ENCODE peak calls at places on chromosomes 11 and 22, in ten cellular contexts. R is A549, B is tibial artery, S is testis, U is heart left ventricle, D is Panc1, M is hepatocyte, L is IMR-90, P is uterus, Z is tibial nerve. J is an unnamed sample. For H3K4me1, the result is how much of the 10 kb centered on the place peaks cover.

GRCh38 chr11:2558861-2559526 is 114.2 kb downstream of the KCNQ1 start:
- DNase-seq in R (no peak), B (no peak), S (no peak), U (peak), D (no peak), M (no peak), L (no peak), P (no peak), Z (no peak), J (peak)

GRCh38 chr11:125513705-125514265 is 17.7 kb upstream of the FEZ1 start:
- DNase-seq in R (no peak), B (no peak), S (no peak), U (no peak), D (no peak), M (no peak), L (no peak), P (no peak), Z (no peak), J (no peak)

GRCh38 chr11:115606223-115607220 is 102.3 kb upstream of the CADM1 start:
- DNase-seq in R (no peak), B (no peak), S (peak), U (peak), D (no peak), M (peak), L (peak), P (peak), Z (no peak), J (no peak)

GRCh38 chr11:26276798-26277424 is 55.0 kb upstream of the ANO3 start:
- DNase-seq in R (peak), B (peak), S (peak), U (peak), D (peak), M (peak), L (peak), P (peak), Z (peak), J (no peak)

GRCh38 chr11:66951135-66951534 is 7.0 kb downstream of the PC start:
- DNase-seq in R (no peak), B (no peak), S (no peak), U (no peak), D (no peak), M (no peak), L (no peak), P (no peak), Z (no peak), J (no peak)

GRCh38 chr22:42475122-42475521 is 42.9 kb upstream of the NFAM1 start:
- DNase-seq in R (no peak), B (no peak), S (no peak), U (no peak), D (no peak), M (no peak), L (no peak), P (no peak), Z (no peak), J (no peak)

GRCh38 chr22:36384766-36385400 is 2.9 kb downstream of the MYH9 start:
- DNase-seq in R (no peak), B (no peak), S (no peak), U (no peak), D (no peak), M (no peak), L (no peak), P (peak), Z (no peak), J (no peak)

GRCh38 chr22:29142116-29142515 is 63.6 kb upstream of the EMID1 start:
- DNase-seq in R (no peak), B (no peak), S (no peak), U (no peak), D (no peak), M (no peak), L (no peak), P (no peak), Z (no peak), J (no peak)

GRCh38 chr11:82680252-82680651 is 53.4 kb downstream of the FAM181B start:
- DNase-seq in R (no peak), B (no peak), S (no peak), U (no peak), D (no peak), M (no peak), L (no peak), P (no peak), Z (no peak), J (peak)

GRCh38 chr11:70270877-70271634 is 566 bp downstream of the PPFIA1 start:
- DNase-seq in R (no peak), B (no peak), S (peak), U (peak), D (no peak), M (peak), L (peak), P (no peak), Z (no peak), J (peak)

GRCh38 chr11:133927690-133928627 is 28.8 kb downstream of the IGSF9B start:
- DNase-seq in R (peak), B (peak), S (peak), U (peak), D (peak), M (peak), L (peak), P (peak), Z (peak), J (peak)

GRCh38 chr11:47003180-47003877 is 66.8 kb downstream of the CSTPP1 start:
- DNase-seq in R (no peak), B (no peak), S (no peak), U (peak), D (no peak), M (no peak), L (no peak), P (no peak), Z (no peak), J (no peak)

GRCh38 chr11:75437966-75438659 is 5.1 kb upstream of the KLHL35 start:
- DNase-seq in R (no peak), B (no peak), S (no peak), U (peak), D (no peak), M (no peak), L (no peak), P (no peak), Z (no peak), J (no peak)

GRCh38 chr11:108278546-108278945 is 55.7 kb downstream of the ATM start:
- DNase-seq in R (no peak), B (peak), S (no peak), U (no peak), D (no peak), M (no peak), L (peak), P (no peak), Z (no peak), J (no peak)

GRCh38 chr22:43867839-43868652 is 5.7 kb upstream of the SULT4A1 start:
- DNase-seq in R (peak), B (peak), S (peak), U (peak), D (no peak), M (peak), L (peak), P (no peak), Z (no peak), J (peak)

GRCh38 chr11:10931761-10932700 is 74.2 kb upstream of the ZBED5 start:
- DNase-seq in R (peak), B (peak), S (peak), U (no peak), D (no peak), M (no peak), L (no peak), P (peak), Z (no peak), J (peak)

GRCh38 chr11:100105605-100106358 is 581.3 kb upstream of the ARHGAP42 start:
- DNase-seq in R (no peak), B (no peak), S (no peak), U (no peak), D (no peak), M (no peak), L (no peak), P (no peak), Z (no peak), J (peak)

GRCh38 chr22:39090426-39091064 is 6.5 kb upstream of the APOBEC3H start:
- DNase-seq in R (no peak), B (no peak), S (no peak), U (no peak), D (no peak), M (no peak), L (no peak), P (no peak), Z (no peak), J (peak)

GRCh38 chr11:66072518-66072917 is 2.4 kb downstream of the PACS1 start:
- DNase-seq in R (no peak), B (no peak), S (no peak), U (no peak), D (no peak), M (no peak), L (no peak), P (no peak), Z (no peak), J (no peak)

GRCh38 chr11:24373516-24373915 is 123.3 kb upstream of the LUZP2 start:
- DNase-seq in R (no peak), B (no peak), S (no peak), U (no peak), D (no peak), M (no peak), L (peak), P (no peak), Z (no peak), J (no peak)

GRCh38 chr11:34324466-34324865 is 33.3 kb downstream of the ABTB2 start:
- DNase-seq in R (no peak), B (no peak), S (no peak), U (no peak), D (no peak), M (no peak), L (no peak), P (no peak), Z (no peak), J (no peak)

GRCh38 chr22:22820626-22821025 is 67.0 kb upstream of the IGLL5 start:
- DNase-seq in R (no peak), B (no peak), S (no peak), U (no peak), D (no peak), M (no peak), L (no peak), P (no peak), Z (no peak), J (no peak)

GRCh38 chr22:42868751-42869251 is 11.7 kb upstream of the ARFGAP3 start:
- DNase-seq in R (no peak), B (peak), S (peak), U (peak), D (no peak), M (no peak), L (peak), P (no peak), Z (no peak), J (no peak)

GRCh38 chr22:41922336-41922735 is 4.3 kb downstream of the TNFRSF13C start:
- DNase-seq in R (no peak), B (no peak), S (no peak), U (no peak), D (no peak), M (no peak), L (no peak), P (no peak), Z (no peak), J (no peak)

GRCh38 chr11:117070016-117070415 is 28.2 kb downstream of the SIK3 start:
- DNase-seq in R (no peak), B (no peak), S (no peak), U (no peak), D (no peak), M (no peak), L (peak), P (no peak), Z (no peak), J (no peak)

GRCh38 chr11:17543041-17543440 is 1.2 kb downstream of the USH1C start:
- DNase-seq in R (no peak), B (no peak), S (no peak), U (no peak), D (no peak), M (no peak), L (no peak), P (no peak), Z (no peak), J (peak)

GRCh38 chr22:31929126-31929928 is 15.0 kb upstream of the YWHAH start:
- DNase-seq in R (no peak), B (no peak), S (no peak), U (peak), D (no peak), M (peak), L (peak), P (no peak), Z (no peak), J (no peak)

GRCh38 chr11:120211522-120212258 is 858 bp downstream of the OAF start:
- DNase-seq in R (no peak), B (no peak), S (no peak), U (no peak), D (no peak), M (no peak), L (no peak), P (no peak), Z (no peak), J (peak)

GRCh38 chr11:57566035-57566504 is 1.4 kb downstream of the UBE2L6 start:
- DNase-seq in R (no peak), B (peak), S (peak), U (no peak), D (no peak), M (peak), L (peak), P (peak), Z (no peak), J (no peak)

GRCh38 chr22:49626361-49627216 is 201.1 kb downstream of the BRD1 start:
- DNase-seq in R (no peak), B (no peak), S (no peak), U (peak), D (no peak), M (no peak), L (no peak), P (no peak), Z (no peak), J (no peak)

GRCh38 chr11:64844330-64845124 is at the start of gene CDC42BPG:
- DNase-seq in R (peak), B (peak), S (peak), U (peak), D (no peak), M (peak), L (peak), P (no peak), Z (no peak), J (peak)

DNA sequence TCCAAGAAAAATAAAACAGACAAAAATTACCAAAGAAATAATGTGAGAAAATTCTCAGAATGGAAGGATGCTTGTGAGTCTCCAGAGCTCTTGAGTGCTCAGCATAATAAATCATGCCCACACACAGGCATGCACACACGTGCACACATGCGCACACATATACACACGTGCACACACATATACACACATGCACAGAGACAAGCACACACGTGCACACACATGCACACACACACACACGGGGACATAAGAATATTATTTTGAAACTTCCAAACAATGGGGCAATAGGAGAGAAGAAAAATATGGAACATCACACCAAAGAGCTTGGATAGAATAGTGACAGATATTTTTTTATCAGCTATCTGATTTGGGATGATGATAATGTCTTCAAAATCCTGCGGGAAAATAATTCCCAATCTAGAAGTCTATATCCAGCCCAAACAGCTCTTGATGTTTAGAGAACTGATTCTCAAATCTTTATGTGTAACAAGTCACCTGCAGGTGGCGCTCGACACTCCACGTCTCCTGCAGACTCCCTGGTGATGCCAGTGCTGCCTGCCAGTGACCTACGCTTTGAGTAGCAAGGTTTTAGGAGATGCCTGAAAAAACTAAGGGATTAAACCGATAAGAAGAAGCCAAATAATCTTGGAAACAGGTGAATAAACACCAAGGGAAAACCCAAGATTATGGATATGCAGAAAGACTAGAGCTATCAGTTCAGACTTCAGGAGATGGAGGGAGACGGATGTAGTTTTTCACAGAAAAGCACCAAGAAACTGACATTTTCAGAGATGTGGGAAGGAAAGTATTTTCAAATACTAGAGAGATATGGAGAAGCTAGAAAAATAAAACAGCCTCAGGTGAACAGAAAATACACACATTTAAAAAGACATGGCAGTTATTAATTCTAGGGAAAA is 743.6 kb downstream of the ETS1 start:
- DNase-seq in R (peak), B (peak), S (peak), U (peak), D (peak), M (peak), L (peak), P (peak), Z (peak), J (peak)
- TF ChIP-seq CTCF in R (peak), B (peak), S (peak), U (peak), D (peak), M (peak), L (peak), P (no peak), Z (no peak), J (no peak)

DNA sequence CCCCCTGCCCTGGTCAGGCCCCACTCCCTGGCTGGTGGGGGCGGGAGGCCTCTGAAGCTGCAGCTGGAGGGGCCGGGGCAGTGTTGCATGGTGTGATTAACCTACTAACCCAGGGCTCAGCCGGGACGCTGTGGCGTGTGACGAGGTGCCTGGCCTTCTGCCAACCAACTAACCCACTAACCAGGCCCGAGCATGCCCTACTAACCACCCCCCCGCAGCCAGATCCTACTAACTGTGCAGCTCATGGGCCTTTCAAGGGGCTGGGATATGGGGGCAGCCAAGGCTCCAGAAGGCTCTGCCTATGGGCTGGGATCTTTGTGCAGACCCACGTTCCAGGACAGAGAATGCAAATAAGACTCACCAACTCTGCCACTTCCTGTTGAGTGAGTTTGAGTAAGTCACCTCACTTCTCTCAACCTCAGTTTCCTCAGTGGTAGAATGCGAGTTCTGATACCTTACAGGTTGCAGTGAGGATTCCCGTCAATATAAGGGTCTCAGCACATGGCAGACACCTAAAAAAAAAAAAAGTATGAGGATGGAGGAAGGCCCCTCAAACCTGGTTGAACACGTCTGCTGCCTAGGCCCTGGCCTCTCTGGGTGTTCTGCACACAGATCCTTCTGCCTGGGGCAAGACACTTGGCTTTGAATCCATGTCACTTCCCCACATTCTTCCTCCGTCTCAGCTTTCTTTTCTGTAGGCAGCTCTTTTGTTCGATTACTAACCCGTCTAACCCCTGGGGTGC is 14.1 kb downstream of the MIAT start:
- DNase-seq in R (no peak), B (peak), S (no peak), U (no peak), D (no peak), M (no peak), L (no peak), P (peak), Z (peak), J (peak)
- H3K4me3 ChIP-seq in R (no peak), B (no peak), S (no peak), U (peak), D (no peak), M (no peak), L (no peak), P (no peak), Z (no peak), J (no peak)

GRCh38 chr22:27786253-27786898 is 15.2 kb downstream of the MN1 start:
- DNase-seq in R (no peak), B (peak), S (no peak), U (no peak), D (no peak), M (no peak), L (no peak), P (no peak), Z (no peak), J (no peak)

GRCh38 chr22:27791494-27792241 is 9.9 kb downstream of the MN1 start:
- DNase-seq in R (no peak), B (no peak), S (no peak), U (no peak), D (no peak), M (no peak), L (no peak), P (no peak), Z (no peak), J (no peak)

GRCh38 chr22:27785818-27786217 is 15.7 kb downstream of the MN1 start:
- DNase-seq in R (no peak), B (no peak), S (no peak), U (no peak), D (no peak), M (no peak), L (no peak), P (no peak), Z (no peak), J (no peak)

GRCh38 chr22:27790396-27791216 is 10.9 kb downstream of the MN1 start:
- DNase-seq in R (no peak), B (no peak), S (no peak), U (no peak), D (no peak), M (no peak), L (no peak), P (no peak), Z (no peak), J (no peak)

DNA sequence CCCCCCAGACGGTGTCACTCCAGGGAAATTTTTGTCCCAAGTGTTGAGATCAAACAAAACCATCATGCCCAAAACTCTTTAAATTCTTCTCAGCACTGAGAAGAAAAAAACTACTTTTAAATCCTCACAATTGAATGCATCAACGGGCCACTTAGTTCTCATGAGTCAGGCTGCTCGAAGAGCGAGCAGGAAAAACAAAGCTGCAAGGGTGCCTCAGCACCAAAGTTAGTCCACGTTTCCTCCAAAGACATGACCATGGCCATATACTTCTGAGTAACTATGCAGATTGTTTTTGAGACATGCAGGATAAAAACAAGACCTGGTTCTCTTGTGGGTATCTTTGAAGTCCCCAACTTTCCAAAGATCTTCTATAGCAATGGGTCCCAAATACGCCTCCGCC is 12.7 kb downstream of the MN1 start:
- DNase-seq in R (no peak), B (no peak), S (no peak), U (no peak), D (no peak), M (no peak), L (no peak), P (no peak), Z (no peak), J (no peak)
- H3K4me1 ChIP-seq in R (under half), B (half or more), S (under half), U (under half), D (under half), M (under half), L (under half), P (under half), Z (under half), J (under half)

DNA sequence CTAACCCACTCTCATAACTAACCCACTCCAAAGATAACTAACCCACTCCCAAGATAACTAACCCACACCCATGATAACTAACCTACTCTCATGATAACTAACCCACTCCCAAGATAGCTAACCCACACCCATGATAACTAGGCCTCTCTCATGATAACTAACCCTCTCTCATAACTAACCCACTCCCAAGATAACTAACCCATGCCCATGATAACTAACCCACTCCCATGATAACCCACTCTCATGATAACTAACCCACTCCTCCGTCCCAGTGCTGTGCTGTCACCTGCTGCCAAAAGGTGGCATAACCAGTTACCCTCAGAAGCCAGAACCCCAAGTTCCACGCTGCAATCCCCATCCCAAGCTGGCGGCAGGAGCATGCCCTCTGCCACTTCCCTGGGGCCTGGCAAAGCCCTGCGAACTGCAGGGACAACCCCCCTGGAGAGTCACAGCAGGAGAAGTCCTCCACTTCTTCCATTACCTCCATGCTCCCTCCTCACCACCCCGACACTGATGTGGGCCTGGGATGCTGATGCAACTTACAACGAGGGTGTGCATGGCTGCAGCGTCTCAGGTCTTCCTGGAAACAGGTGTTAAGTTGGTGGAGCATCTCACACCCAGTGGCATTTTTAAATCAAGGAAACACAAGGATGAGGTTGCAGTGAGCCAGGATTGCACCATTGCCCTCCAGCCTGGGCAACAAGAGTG is 30.8 kb upstream of the CELSR1 start:
- DNase-seq in R (no peak), B (no peak), S (no peak), U (no peak), D (no peak), M (no peak), L (no peak), P (no peak), Z (no peak), J (no peak)
- TF ChIP-seq CTCF in R (no peak), B (no peak), S (no peak), U (no peak), D (no peak), M (no peak), L (no peak), P (no peak), Z (no peak), J (no peak)

J was measured in mucosa of descending colon.